ENCODE peak calls at places on chromosome 5, in seven cellular contexts. P is left ventricle myocardium inferior, K is AG10803, V is brain microvascular endothelial cell, I is astrocyte, B is PC-3, F is suprapubic skin. J is an unnamed sample.

GRCh38 chr5:38846379-38846967 is 661 bp downstream of the OSMR start:
- DNase-seq in P (no peak), K (peak), V (no peak), I (no peak), B (no peak), F (no peak), J (peak)

GRCh38 chr5:172156541-172156994 is 31.5 kb downstream of the STK10 start:
- DNase-seq in P (peak), K (no peak), V (no peak), I (no peak), B (no peak), F (no peak), J (no peak)

GRCh38 chr5:88787856-88788255 is 95.1 kb downstream of the MEF2C start:
- DNase-seq in P (no peak), K (no peak), V (peak), I (peak), B (peak), F (no peak), J (no peak)

GRCh38 chr5:132266836-132267160 is 9.3 kb downstream of the PDLIM4 start:
- DNase-seq in P (no peak), K (no peak), V (no peak), I (no peak), B (no peak), F (no peak), J (no peak)

GRCh38 chr5:152388610-152389009 is 16.5 kb downstream of the NMUR2 start:
- DNase-seq in P (no peak), K (no peak), V (no peak), I (no peak), B (no peak), F (no peak), J (no peak)

GRCh38 chr5:100872409-100873190 is 30.5 kb downstream of the ST8SIA4 start:
- DNase-seq in P (no peak), K (no peak), V (no peak), I (no peak), B (no peak), F (no peak), J (no peak)

GRCh38 chr5:41968153-41968723 is 43.2 kb downstream of the FBXO4 start:
- DNase-seq in P (no peak), K (no peak), V (no peak), I (no peak), B (no peak), F (no peak), J (no peak)

GRCh38 chr5:153782589-153783238 is 256.0 kb downstream of the FAM114A2 start:
- DNase-seq in P (no peak), K (peak), V (peak), I (peak), B (no peak), F (no peak), J (no peak)

GRCh38 chr5:67310740-67311139 is 114.1 kb upstream of the CD180 start:
- DNase-seq in P (no peak), K (no peak), V (no peak), I (no peak), B (no peak), F (no peak), J (no peak)

GRCh38 chr5:92504346-92504745 is 1076.7 kb downstream of the NR2F1-AS1 start:
- DNase-seq in P (no peak), K (no peak), V (no peak), I (no peak), B (peak), F (no peak), J (no peak)

GRCh38 chr5:93589812-93590215 is 6.8 kb downstream of the NR2F1 start:
- DNase-seq in P (no peak), K (no peak), V (no peak), I (no peak), B (no peak), F (no peak), J (no peak)
- TF ChIP-seq CTCF in P (no peak), K (no peak), V (peak), I (peak), B (no peak), F (no peak), J (no peak)

DNA sequence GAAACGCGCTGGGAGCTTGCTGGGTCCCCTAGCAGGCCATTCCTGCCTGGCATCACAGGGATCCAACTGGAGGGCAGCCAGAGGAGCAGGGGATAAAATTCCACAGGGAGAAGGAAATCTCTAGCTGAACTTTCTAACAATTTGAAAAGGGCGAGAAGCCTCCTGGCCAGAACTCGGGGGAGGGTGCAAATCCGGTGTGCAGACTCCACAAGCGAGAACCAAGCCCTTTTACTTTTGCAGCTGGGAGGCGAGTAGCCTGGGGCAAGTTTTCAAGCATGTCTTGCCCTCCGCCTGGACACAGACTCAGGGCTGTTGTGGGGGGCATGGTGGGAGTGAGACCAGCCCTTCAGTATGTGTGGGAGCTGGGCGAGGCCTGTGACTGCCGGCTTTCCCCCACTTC is 14.3 kb upstream of the POU5F2 start:
- DNase-seq in P (no peak), K (no peak), V (no peak), I (no peak), B (no peak), F (no peak), J (no peak)
- H3K4me3 ChIP-seq in P (no peak), K (no peak), V (no peak), I (no peak), B (no peak), F (no peak), J (no peak)

GRCh38 chr5:134127988-134128647 is 13.6 kb downstream of the TCF7 start:
- DNase-seq in P (no peak), K (no peak), V (no peak), I (peak), B (no peak), F (no peak), J (no peak)

GRCh38 chr5:134131165-134131564 is 16.7 kb downstream of the TCF7 start:
- DNase-seq in P (no peak), K (no peak), V (no peak), I (no peak), B (no peak), F (no peak), J (no peak)

GRCh38 chr5:134128648-134128995 is 14.1 kb downstream of the TCF7 start:
- DNase-seq in P (no peak), K (no peak), V (no peak), I (no peak), B (no peak), F (no peak), J (no peak)

GRCh38 chr5:134130239-134130945 is 15.9 kb downstream of the TCF7 start:
- DNase-seq in P (no peak), K (no peak), V (no peak), I (no peak), B (no peak), F (no peak), J (no peak)

DNA sequence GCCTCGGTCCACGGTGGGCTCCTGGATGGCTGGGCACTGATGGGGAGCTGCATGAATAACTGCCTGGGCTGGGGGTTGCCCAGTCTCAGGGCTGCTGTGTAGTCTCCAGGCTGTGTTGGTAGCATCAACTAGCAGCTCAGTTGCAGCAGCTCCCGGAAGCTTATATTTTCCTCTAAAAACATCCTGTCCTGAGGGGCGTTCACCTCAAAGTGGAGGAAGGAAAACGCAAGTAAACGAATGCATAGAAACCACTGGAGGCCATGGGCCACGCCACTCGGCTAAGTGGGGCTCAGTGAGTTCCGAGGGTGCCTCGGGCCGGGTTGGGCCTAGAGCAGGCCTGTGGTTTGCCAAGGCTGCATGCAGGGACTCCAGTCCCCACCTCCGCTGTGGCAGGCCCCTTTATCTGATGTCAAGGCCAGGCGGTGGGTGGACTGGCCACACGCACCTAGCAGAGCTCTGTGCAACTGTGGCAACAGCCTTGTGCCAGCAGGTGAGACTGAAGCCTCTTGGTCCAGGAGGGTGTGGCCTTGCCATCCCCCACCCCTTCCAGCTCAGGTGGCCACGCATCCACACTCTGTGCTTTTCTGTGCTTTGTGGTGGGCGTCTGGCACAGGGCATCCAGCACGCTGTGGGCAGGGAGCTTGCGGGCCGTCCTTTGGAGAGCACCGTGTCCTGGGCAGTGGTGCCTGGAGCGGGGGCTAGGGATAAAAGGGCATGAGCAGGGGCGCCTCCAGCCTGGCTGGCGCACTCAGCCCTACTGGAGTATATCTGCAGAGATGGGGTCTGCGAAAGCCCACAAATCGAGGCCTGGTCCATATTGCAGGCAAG is 15.1 kb downstream of the TCF7 start:
- DNase-seq in P (no peak), K (no peak), V (no peak), I (no peak), B (no peak), F (no peak), J (no peak)
- TF ChIP-seq CTCF in P (no peak), K (no peak), V (no peak), I (no peak), B (no peak), F (no peak), J (no peak)

GRCh38 chr5:109878887-109879286 is 189.2 kb downstream of the MAN2A1 start:
- DNase-seq in P (no peak), K (no peak), V (no peak), I (no peak), B (no peak), F (no peak), J (no peak)

GRCh38 chr5:109876030-109876726 is 186.5 kb downstream of the MAN2A1 start:
- DNase-seq in P (no peak), K (no peak), V (no peak), I (peak), B (no peak), F (no peak), J (no peak)

GRCh38 chr5:109874108-109874507 is 184.4 kb downstream of the MAN2A1 start:
- DNase-seq in P (no peak), K (no peak), V (no peak), I (no peak), B (no peak), F (no peak), J (no peak)

GRCh38 chr5:109877670-109878045 is 187.9 kb downstream of the MAN2A1 start:
- DNase-seq in P (no peak), K (no peak), V (no peak), I (peak), B (peak), F (no peak), J (peak)

DNA sequence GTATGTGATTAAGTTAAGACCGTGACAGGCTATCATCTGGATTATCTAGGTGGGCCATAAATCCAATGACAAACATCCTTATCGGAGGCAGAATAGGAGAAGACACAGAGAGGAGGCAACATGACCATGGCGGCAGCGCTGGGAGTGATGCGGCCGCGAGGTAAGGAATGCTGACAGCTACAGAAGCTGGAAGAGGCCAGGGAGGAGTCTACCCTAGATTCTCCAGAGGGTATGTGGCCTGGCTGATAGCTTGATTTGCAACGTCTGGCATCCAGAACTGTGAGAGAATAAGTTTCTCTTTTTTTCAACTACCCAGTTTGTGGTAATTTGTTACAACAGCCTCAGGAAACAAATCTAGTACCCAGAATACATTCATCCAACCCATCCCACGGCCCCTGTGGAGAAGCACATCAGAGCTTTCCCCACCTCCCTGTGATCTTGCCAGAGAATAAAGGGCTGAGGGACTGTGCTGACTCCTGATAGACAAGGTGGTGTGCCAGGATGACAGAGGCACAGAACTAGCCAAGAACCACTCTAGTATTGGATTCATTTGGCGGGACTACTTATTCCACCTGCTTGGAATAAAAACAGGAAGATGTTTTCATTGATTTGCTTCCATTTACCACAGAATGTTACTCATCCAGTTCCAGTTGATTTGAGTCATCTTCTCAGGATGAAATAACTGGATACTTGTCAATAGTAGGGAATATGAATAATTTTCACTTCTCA is 187.4 kb downstream of the MAN2A1 start:
- DNase-seq in P (no peak), K (peak), V (peak), I (peak), B (peak), F (no peak), J (peak)
- H3K4me3 ChIP-seq in P (no peak), K (no peak), V (no peak), I (peak), B (peak), F (no peak), J (no peak)

DNA sequence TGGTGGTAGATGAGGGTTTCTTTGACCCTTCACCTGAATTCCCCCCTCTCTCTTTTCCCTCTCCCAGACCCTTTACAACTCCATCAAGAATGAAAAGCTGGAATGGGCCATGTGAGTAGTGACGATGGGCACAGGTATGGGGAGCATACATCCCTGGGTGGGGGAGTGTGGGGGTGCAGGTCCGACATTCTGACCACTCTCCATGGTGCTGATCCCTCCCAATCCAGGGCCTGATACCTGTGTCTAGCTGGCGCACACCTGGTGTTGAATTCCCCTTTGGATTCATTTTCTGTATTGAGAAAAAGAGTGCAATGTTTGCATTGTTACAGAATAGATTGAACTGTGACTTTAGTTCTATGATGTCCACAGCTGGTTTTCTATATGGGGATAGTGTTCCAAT is 40.0 kb downstream of the PSD2 start:
- DNase-seq in P (no peak), K (no peak), V (no peak), I (no peak), B (no peak), F (no peak), J (no peak)
- TF ChIP-seq CTCF in P (no peak), K (no peak), V (no peak), I (no peak), B (no peak), F (no peak), J (no peak)

GRCh38 chr5:138661342-138661975 is 86.3 kb upstream of the HSPA9 start:
- DNase-seq in P (no peak), K (no peak), V (no peak), I (no peak), B (no peak), F (peak), J (no peak)
- H3K4me3 ChIP-seq in P (no peak), K (no peak), V (no peak), I (no peak), B (no peak), F (no peak), J (no peak)

GRCh38 chr5:123117989-123118388 is 28.9 kb downstream of the PRDM6 start:
- DNase-seq in P (no peak), K (no peak), V (no peak), I (no peak), B (peak), F (no peak), J (no peak)

GRCh38 chr5:123122273-123122672 is 33.2 kb downstream of the PRDM6 start:
- DNase-seq in P (no peak), K (no peak), V (no peak), I (no peak), B (no peak), F (no peak), J (no peak)

GRCh38 chr5:123120197-123120596 is 31.2 kb downstream of the PRDM6 start:
- DNase-seq in P (no peak), K (no peak), V (no peak), I (no peak), B (no peak), F (no peak), J (no peak)

GRCh38 chr5:123116757-123117156 is 27.7 kb downstream of the PRDM6 start:
- DNase-seq in P (no peak), K (peak), V (no peak), I (no peak), B (no peak), F (no peak), J (no peak)

GRCh38 chr5:123119334-123119986 is 30.4 kb downstream of the PRDM6 start:
- DNase-seq in P (no peak), K (peak), V (peak), I (peak), B (no peak), F (no peak), J (peak)
- TF ChIP-seq CTCF in P (no peak), K (peak), V (peak), I (no peak), B (no peak), F (no peak), J (peak)

J was measured in foreskin fibroblast.